ENCODE peak calls at places on chromosomes 13 and 19, in five cellular contexts. P, R, D, K and A are unnamed samples.

GRCh38 chr13:97043302-97043701 is 49.0 kb upstream of the OXGR1 start:
- DNase-seq in P (no peak), R (no peak), D (no peak), K (no peak), A (no peak)

GRCh38 chr19:37999309-38000213 is 92.6 kb downstream of the SIPA1L3 start:
- DNase-seq in P (no peak), R (peak; percentile 89), D (peak; percentile 97), K (peak; percentile 22), A (no peak)

GRCh38 chr13:59533561-59534337 is 630.0 kb downstream of the DIAPH3 start:
- DNase-seq in P (no peak), R (no peak), D (peak; percentile 7), K (no peak), A (no peak)

GRCh38 chr19:14091086-14091884 is 734 bp upstream of the SAMD1 start:
- DNase-seq in P (peak; percentile 61), R (no peak), D (peak; percentile 67), K (no peak), A (peak; percentile 55)

GRCh38 chr13:37868691-37869505 is 674 bp downstream of the TRPC4 start:
- DNase-seq in P (peak; percentile 6), R (no peak), D (no peak), K (no peak), A (peak; percentile 3)

GRCh38 chr13:20151612-20152011 is 9.2 kb downstream of the GJA3 start:
- DNase-seq in P (no peak), R (no peak), D (no peak), K (no peak), A (no peak)

GRCh38 chr13:24870380-24870760 is 106.4 kb downstream of the RNF17 start:
- DNase-seq in P (no peak), R (no peak), D (no peak), K (no peak), A (no peak)

GRCh38 chr19:35295792-35296462 is 4.0 kb downstream of the MAG start:
- DNase-seq in P (no peak), R (no peak), D (no peak), K (no peak), A (no peak)

GRCh38 chr13:101382086-101382485 is 34.2 kb downstream of the NALCN start:
- DNase-seq in P (no peak), R (no peak), D (no peak), K (no peak), A (no peak)

GRCh38 chr19:3573858-3574637 is 1.3 kb downstream of the HMG20B start:
- DNase-seq in P (peak; percentile 91), R (peak; percentile 93), D (peak; percentile 98), K (peak; percentile 76), A (peak; percentile 96)

GRCh38 chr19:5035817-5036732 is 67.2 kb downstream of the KDM4B start:
- DNase-seq in P (no peak), R (no peak), D (no peak), K (no peak), A (no peak)

GRCh38 chr19:803686-804418 is 6.6 kb downstream of the PTBP1 start:
- DNase-seq in P (no peak), R (no peak), D (no peak), K (no peak), A (no peak)

GRCh38 chr13:23731709-23732108 is 157.5 kb downstream of the MIPEP start:
- DNase-seq in P (no peak), R (no peak), D (no peak), K (no peak), A (no peak)

GRCh38 chr13:109500146-109500773 is 286.1 kb downstream of the IRS2 start:
- DNase-seq in P (peak; percentile 37), R (no peak), D (peak; percentile 56), K (no peak), A (peak; percentile 84)

GRCh38 chr19:55344444-55344843 is 4.8 kb downstream of the KMT5C start:
- DNase-seq in P (no peak), R (no peak), D (no peak), K (no peak), A (no peak)

GRCh38 chr13:84870190-84870589 is 929.0 kb downstream of the SLITRK6 start:
- DNase-seq in P (no peak), R (no peak), D (peak; percentile 7), K (no peak), A (no peak)

GRCh38 chr19:34259367-34259865 is 5.1 kb downstream of the GARRE1 start:
- DNase-seq in P (no peak), R (no peak), D (no peak), K (no peak), A (no peak)

GRCh38 chr19:12937243-12938053 is 961 bp upstream of the CALR start:
- DNase-seq in P (peak; percentile 49), R (no peak), D (peak; percentile 68), K (no peak), A (peak; percentile 79)

GRCh38 chr13:59734393-59734792 is 429.3 kb downstream of the DIAPH3 start:
- DNase-seq in P (no peak), R (no peak), D (no peak), K (no peak), A (peak; percentile 69)

GRCh38 chr19:48997972-48998371 is 4.3 kb downstream of the RUVBL2 start:
- DNase-seq in P (peak; percentile 83), R (no peak), D (peak; percentile 85), K (no peak), A (peak; percentile 92)

GRCh38 chr19:35135389-35135909 is 590 bp upstream of the LGI4 start:
- DNase-seq in P (peak; percentile 85), R (peak; percentile 78), D (peak; percentile 81), K (peak; percentile 67), A (peak; percentile 92)

GRCh38 chr13:42808572-42808971 is 27.2 kb downstream of the FAM216B start:
- DNase-seq in P (no peak), R (no peak), D (no peak), K (no peak), A (no peak)

GRCh38 chr19:45125975-45126493 is 33.1 kb downstream of the PPP1R37 start:
- DNase-seq in P (peak; percentile 81), R (peak; percentile 66), D (peak; percentile 76), K (peak; percentile 30), A (peak; percentile 84)

GRCh38 chr13:113938716-113939115 is 35.2 kb downstream of the C13orf46 start:
- DNase-seq in P (no peak), R (no peak), D (no peak), K (no peak), A (no peak)

GRCh38 chr13:97567510-97568243 is 133.7 kb downstream of the RAP2A start:
- DNase-seq in P (peak; percentile 11), R (no peak), D (peak; percentile 54), K (no peak), A (no peak)

GRCh38 chr13:64441740-64442139 is 2788.4 kb downstream of the PCDH9 start:
- DNase-seq in P (no peak), R (no peak), D (no peak), K (no peak), A (no peak)

GRCh38 chr19:6713773-6714692 is 6.4 kb downstream of the C3 start:
- DNase-seq in P (no peak), R (no peak), D (no peak), K (no peak), A (no peak)

GRCh38 chr19:41535029-41535622 is 40.8 kb upstream of the CEACAM21 start:
- DNase-seq in P (no peak), R (no peak), D (no peak), K (no peak), A (no peak)

GRCh38 chr13:83515267-83515666 is 367.0 kb downstream of the SLITRK1 start:
- DNase-seq in P (no peak), R (no peak), D (peak; percentile 27), K (no peak), A (no peak)

DNA sequence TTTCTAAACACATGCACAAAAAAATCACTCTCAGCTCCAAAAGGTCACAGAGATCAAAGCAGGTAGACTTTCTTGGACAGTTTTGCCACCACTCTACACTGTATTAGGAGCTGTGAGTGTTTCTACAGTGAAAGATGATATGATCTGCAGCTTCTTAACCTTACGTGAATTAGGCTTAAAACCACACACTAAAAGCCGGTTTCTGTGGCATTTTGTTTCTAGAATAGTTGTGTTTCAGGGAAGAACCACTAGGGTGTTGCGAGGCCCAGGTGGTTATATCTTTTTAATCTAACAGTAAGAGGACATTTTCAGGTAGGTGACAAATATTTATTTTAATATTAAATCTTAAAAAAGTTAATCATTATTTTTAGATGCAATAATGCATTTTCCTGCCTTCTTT is 216.4 kb downstream of the KLF5 start:
- DNase-seq in P (no peak), R (no peak), D (no peak), K (no peak), A (no peak)
- TF ChIP-seq CTCF in P (no peak), R (no peak), D (no peak), K (no peak), A (no peak)

GRCh38 chr13:47962237-47962636 is 38.8 kb downstream of the SUCLA2 start:
- DNase-seq in P (no peak), R (no peak), D (no peak), K (no peak), A (no peak)

GRCh38 chr13:47959468-47960088 is 41.5 kb downstream of the SUCLA2 start:
- DNase-seq in P (no peak), R (no peak), D (no peak), K (no peak), A (no peak)

DNA sequence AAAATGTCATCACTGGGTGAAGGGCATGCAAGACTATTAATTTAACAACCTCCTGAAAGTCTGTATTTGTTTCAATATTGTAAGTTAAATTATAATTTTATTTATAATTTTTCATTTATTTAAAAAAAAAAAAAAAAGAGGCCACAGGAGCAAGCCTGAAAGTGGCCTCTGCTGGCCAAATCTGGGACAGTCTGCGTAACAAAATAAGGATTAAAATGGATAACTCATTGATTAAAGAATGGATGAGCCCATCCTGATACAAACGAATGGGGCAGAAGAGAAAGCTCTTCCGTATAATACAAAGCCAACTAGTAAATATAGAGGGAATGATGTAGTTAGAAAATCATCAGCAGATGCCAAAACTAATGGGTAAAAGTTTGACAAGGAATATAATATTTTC is 36.2 kb downstream of the SUCLA2 start:
- DNase-seq in P (no peak), R (no peak), D (no peak), K (no peak), A (no peak)
- TF ChIP-seq CTCF in P (no peak), R (no peak), D (no peak), K (no peak), A (no peak)

GRCh38 chr19:20479483-20479882 is 86.1 kb downstream of the ZNF737 start:
- DNase-seq in P (no peak), R (no peak), D (no peak), K (no peak), A (no peak)

GRCh38 chr19:20482721-20483120 is 82.9 kb downstream of the ZNF737 start:
- DNase-seq in P (no peak), R (no peak), D (peak; percentile 32), K (no peak), A (peak; percentile 10)

DNA sequence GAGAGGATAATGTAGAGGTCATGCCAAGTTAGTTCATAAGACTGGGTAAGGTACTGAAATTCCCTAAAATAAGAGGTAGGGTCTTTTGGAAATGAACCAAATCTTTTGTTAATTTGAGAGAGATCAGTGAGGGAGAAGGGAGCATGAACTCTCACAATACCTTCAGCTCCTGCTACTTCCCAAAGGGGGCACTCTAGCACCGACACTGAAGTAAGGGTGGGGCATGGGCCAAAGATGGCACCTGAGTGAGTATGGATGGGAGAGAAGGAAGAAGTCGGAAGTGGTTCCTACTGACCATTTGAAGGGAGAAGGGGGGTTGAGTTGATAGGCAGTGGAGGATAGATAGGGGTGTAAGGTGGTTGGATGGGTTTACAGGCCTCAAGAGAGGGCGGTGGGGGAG is 86.6 kb downstream of the ZNF737 start:
- DNase-seq in P (no peak), R (no peak), D (no peak), K (no peak), A (no peak)
- TF ChIP-seq CTCF in P (no peak), R (no peak), D (no peak), K (no peak), A (peak; percentile 6)

GRCh38 chr13:30382836-30383525 is 39.3 kb upstream of the UBE2L5 start:
- DNase-seq in P (no peak), R (no peak), D (no peak), K (no peak), A (no peak)

GRCh38 chr13:30388401-30389283 is 33.7 kb upstream of the UBE2L5 start:
- DNase-seq in P (peak; percentile 40), R (no peak), D (no peak), K (no peak), A (no peak)
- TF ChIP-seq CTCF in P (no peak), R (no peak), D (no peak), K (no peak), A (no peak)